ENCODE peak calls at places on chromosomes 1 and 21, in six cellular contexts. O, M, E, R, V and L are unnamed samples.

GRCh38 chr1:229691362-229691761 is 65.3 kb downstream of the URB2 start:
- DNase-seq in O (no peak), M (no peak), E (peak; percentile 55), R (no peak), V (no peak), L (no peak)

GRCh38 chr1:38613996-38614395 is 245.6 kb downstream of the RRAGC start:
- DNase-seq in O (no peak), M (no peak), E (no peak), R (no peak), V (no peak), L (no peak)

GRCh38 chr1:201020647-201021332 is 2.7 kb downstream of the KIF21B start:
- DNase-seq in O (no peak), M (no peak), E (no peak), R (no peak), V (peak; percentile 35), L (no peak)

GRCh38 chr1:904271-904950 is 19.3 kb upstream of the SAMD11 start:
- DNase-seq in O (peak; percentile 88), M (no peak), E (peak; percentile 69), R (peak; percentile 59), V (peak; percentile 76), L (peak; percentile 70)

GRCh38 chr1:208224192-208224713 is 19.9 kb downstream of the PLXNA2 start:
- DNase-seq in O (no peak), M (no peak), E (no peak), R (no peak), V (no peak), L (no peak)

GRCh38 chr1:91609571-91609970 is 108.9 kb downstream of the CDC7 start:
- DNase-seq in O (no peak), M (peak; percentile 23), E (no peak), R (no peak), V (peak; percentile 38), L (no peak)

GRCh38 chr1:41387667-41388091 is 26.4 kb downstream of the FOXO6 start:
- DNase-seq in O (no peak), M (peak; percentile 3), E (peak; percentile 62), R (peak; percentile 23), V (peak; percentile 29), L (peak; percentile 94)

GRCh38 chr21:27108228-27108627 is 141.3 kb upstream of the ADAMTS5 start:
- DNase-seq in O (no peak), M (no peak), E (no peak), R (no peak), V (peak; percentile 6), L (no peak)

GRCh38 chr1:12435639-12436344 is 182.2 kb downstream of the DHRS3 start:
- DNase-seq in O (no peak), M (no peak), E (peak; percentile 41), R (no peak), V (no peak), L (no peak)

GRCh38 chr1:29682918-29683314 is 446.6 kb downstream of the PTPRU start:
- DNase-seq in O (no peak), M (no peak), E (no peak), R (peak; percentile 3), V (no peak), L (no peak)

GRCh38 chr1:47758341-47759237 is 238.6 kb downstream of the TRABD2B start:
- DNase-seq in O (no peak), M (no peak), E (no peak), R (no peak), V (peak; percentile 17), L (no peak)

GRCh38 chr1:209845405-209845725 is 17.6 kb downstream of the UTP25 start:
- DNase-seq in O (no peak), M (no peak), E (no peak), R (no peak), V (no peak), L (no peak)

GRCh38 chr1:21344750-21345443 is 54.6 kb upstream of the ECE1 start:
- DNase-seq in O (no peak), M (no peak), E (peak; percentile 37), R (no peak), V (peak; percentile 38), L (no peak)

GRCh38 chr1:117607471-117607870 is 1.6 kb downstream of the TENT5C start:
- DNase-seq in O (peak; percentile 65), M (no peak), E (peak; percentile 67), R (no peak), V (peak; percentile 35), L (peak; percentile 72)

GRCh38 chr1:212414328-212415106 is at the start of gene PACC1:
- DNase-seq in O (peak; percentile 88), M (peak; percentile 63), E (peak; percentile 84), R (peak; percentile 76), V (peak; percentile 92), L (peak; percentile 88)

GRCh38 chr1:3138623-3139151 is 69.7 kb downstream of the PRDM16 start:
- DNase-seq in O (no peak), M (no peak), E (no peak), R (no peak), V (no peak), L (no peak)

GRCh38 chr1:3139451-3139852 is 70.4 kb downstream of the PRDM16 start:
- DNase-seq in O (no peak), M (no peak), E (no peak), R (no peak), V (no peak), L (no peak)

GRCh38 chr1:3135746-3136455 is 66.9 kb downstream of the PRDM16 start:
- DNase-seq in O (no peak), M (no peak), E (no peak), R (no peak), V (no peak), L (no peak)

GRCh38 chr1:3136532-3136931 is 67.5 kb downstream of the PRDM16 start:
- DNase-seq in O (no peak), M (no peak), E (no peak), R (no peak), V (no peak), L (no peak)

DNA sequence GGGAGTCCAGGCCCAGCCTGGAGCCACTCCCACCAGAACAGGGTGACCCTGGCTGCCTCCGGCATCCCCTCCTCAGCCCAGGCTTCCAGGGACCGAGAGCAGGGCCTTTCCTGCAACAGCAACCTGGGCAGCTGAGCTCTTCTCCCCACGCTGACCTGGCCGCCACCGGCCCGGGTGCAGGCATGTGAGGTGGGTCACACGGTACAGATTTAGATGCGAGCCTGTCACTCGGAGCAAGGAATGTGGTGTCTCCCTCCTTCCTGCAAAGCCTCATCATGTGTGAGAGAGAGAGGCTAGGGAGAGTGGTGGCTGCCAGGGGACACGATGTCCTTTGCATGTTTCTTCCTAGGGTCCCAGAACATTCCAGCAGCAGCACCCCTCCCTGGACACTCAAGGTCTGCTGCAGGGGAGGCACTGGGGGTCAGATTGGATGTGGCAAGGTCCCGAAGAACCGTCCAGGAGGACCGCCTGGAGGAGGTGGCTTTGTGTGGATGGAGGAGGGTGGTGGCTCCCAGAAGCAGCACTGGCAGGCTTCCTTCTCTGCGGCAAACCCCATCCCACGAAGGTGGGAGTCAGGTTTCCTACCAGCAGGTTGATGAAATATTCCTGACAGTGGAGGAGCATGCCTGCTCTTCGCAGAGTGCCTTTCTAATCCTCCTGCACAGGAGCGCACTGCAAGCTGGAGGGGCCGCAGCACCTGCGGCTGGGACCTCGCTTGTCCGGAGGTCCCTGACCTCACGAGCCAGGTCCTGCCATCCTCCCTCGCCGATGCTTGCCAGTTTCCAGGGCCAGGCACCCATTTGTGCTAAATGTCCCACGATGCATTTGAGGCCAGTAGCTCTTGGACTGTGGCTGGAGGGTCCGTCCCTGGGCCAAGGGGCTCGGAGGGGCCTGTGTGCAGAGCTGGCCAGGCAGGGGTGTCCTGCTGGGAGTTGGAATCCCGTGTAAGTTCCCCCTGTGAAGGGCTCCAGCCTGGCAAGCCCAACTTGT is 68.4 kb downstream of the PRDM16 start:
- DNase-seq in O (no peak), M (no peak), E (no peak), R (no peak), V (no peak), L (no peak)
- H3K27me3 ChIP-seq in O (no peaks in the 10 kb centered on the region), M (peaks cover 6% of the 10 kb centered on the region), E (no peaks in the 10 kb centered on the region), R (peaks cover 7% of the 10 kb centered on the region), V (peaks cover 59% of the 10 kb centered on the region), L (no peaks in the 10 kb centered on the region)

DNA sequence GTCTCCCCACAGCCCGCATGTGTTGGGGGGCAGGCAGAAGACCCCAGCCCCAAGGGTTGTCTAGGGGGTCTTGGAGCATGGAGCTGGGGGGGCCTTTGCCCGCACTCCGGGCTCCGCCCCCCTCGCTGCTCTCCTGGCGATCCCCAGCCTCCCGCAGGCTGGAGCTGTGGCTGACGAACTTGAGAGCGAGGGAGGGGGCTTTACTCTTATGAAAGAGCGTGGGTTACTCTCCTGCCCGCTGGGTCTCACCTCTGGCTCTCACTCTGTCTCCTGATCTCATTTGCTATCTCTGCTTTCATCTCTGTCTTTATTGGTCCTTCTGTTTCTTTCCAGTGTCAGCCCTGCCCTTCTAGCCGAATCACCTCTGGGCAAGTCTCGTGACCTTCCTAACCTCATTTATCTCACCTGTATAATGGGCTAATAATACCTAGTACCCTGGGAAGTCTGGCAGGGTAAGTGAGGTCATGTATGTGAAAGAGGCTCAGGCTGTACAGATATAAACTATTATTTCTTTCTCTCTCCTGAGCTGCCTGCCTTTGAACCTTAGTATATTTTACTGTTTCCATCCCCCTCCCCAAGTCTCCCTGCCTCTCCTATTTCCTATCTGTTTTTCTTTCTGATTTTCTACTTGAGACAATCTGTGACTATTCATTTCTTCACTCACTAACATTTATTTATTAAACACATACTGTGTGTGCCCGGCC is 721 bp downstream of the EFNA4 start:
- DNase-seq in O (no peak), M (no peak), E (peak; percentile 29), R (no peak), V (peak; percentile 49), L (peak; percentile 48)
- H3K27me3 ChIP-seq in O (no peaks in the 10 kb centered on the region), M (no peaks in the 10 kb centered on the region), E (no peaks in the 10 kb centered on the region), R (no peaks in the 10 kb centered on the region), V (no peaks in the 10 kb centered on the region), L (no peaks in the 10 kb centered on the region)

GRCh38 chr1:223358826-223359225 is 5.2 kb downstream of the SUSD4 start:
- DNase-seq in O (no peak), M (no peak), E (no peak), R (no peak), V (no peak), L (no peak)

GRCh38 chr1:223363057-223363855 is 720 bp downstream of the SUSD4 start:
- DNase-seq in O (no peak), M (no peak), E (no peak), R (no peak), V (peak; percentile 4), L (peak; percentile 23)

GRCh38 chr1:223364685-223365382 is 858 bp upstream of the SUSD4 start:
- DNase-seq in O (no peak), M (no peak), E (no peak), R (no peak), V (no peak), L (peak; percentile 14)

GRCh38 chr1:223363856-223364684 is at the start of gene SUSD4:
- DNase-seq in O (peak; percentile 75), M (no peak), E (peak; percentile 48), R (no peak), V (peak; percentile 1), L (peak; percentile 66)
- H3K27me3 ChIP-seq in O (no peaks in the 10 kb centered on the region), M (peaks cover 58% of the 10 kb centered on the region), E (peaks cover 3% of the 10 kb centered on the region), R (peaks cover 56% of the 10 kb centered on the region), V (peaks cover 65% of the 10 kb centered on the region), L (no peaks in the 10 kb centered on the region)

DNA sequence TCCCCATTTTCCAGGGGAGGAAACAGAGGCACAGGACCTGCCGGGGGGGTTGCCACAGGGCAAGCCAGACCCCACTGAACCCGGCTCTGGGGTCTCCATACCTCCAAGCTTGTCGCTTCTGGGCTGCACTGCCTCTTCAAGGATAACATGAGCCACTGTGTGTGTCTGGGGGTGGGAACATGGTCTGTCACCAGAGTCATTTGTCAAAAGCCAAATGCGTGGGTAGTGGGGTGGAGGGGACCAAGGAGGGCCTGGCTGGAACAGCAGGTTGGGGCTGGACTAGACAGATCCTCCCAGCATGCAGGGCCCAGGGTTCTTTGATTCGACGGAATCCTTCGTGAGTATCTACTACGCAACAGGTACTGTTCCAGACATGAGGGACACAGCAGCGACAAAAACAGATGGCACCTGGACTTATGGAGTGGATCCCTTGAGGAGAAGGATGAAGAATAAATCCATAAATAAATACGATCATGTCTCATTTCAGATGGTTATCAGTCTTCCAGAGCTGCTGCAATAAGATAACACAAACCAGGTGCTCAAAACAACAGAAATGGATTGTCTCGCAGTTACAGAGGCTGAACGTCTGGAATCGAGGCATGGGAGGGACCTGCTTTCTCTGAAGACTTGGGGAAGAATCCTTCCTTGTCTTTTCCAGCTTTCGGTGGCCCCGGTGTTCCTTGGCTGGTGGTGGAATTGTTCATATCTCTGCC is 28.7 kb downstream of the C1QB start:
- DNase-seq in O (no peak), M (no peak), E (no peak), R (no peak), V (no peak), L (no peak)
- H3K27me3 ChIP-seq in O (no peaks in the 10 kb centered on the region), M (peaks cover 11% of the 10 kb centered on the region), E (no peaks in the 10 kb centered on the region), R (peaks cover 14% of the 10 kb centered on the region), V (peaks cover 65% of the 10 kb centered on the region), L (no peaks in the 10 kb centered on the region)